ENCODE peak calls at places on chromosomes 4 and X, in ten cellular contexts. One of them, this sample, is unnamed.

GRCh38 chr4:104896623-104897296 is 249.9 kb upstream of the TET2 start:
- DNase-seq in upper lobe of right lung: no peak
- DNase-seq in mesothelial cell of epicardium: no peak
- DNase-seq in Calu3: no peak
- DNase-seq in dorsolateral prefrontal cortex: no peak
- DNase-seq in AG09319: no peak
- DNase-seq in B cell: no peak
- DNase-seq in cardiac muscle cell: no peak
- DNase-seq in heart right ventricle: no peak
- DNase-seq in nephron progenitor cell: no peak
- DNase-seq in this sample: no peak

GRCh38 chr4:40842318-40842717 is 92.6 kb downstream of the NSUN7 start:
- DNase-seq in mesothelial cell of epicardium: no peak
- DNase-seq in Calu3: no peak
- DNase-seq in upper lobe of right lung: no peak
- DNase-seq in cardiac muscle cell: no peak
- DNase-seq in heart right ventricle: no peak
- DNase-seq in nephron progenitor cell: no peak
- DNase-seq in AG09319: no peak
- DNase-seq in dorsolateral prefrontal cortex: no peak
- DNase-seq in B cell: no peak
- DNase-seq in this sample: no peak

GRCh38 chr4:338759-339097 is 1.1 kb downstream of the ZNF141 start:
- DNase-seq in nephron progenitor cell: no peak
- DNase-seq in heart right ventricle: no peak
- DNase-seq in upper lobe of right lung: no peak
- DNase-seq in cardiac muscle cell: peak; percentile 6
- DNase-seq in AG09319: no peak
- DNase-seq in B cell: no peak
- DNase-seq in mesothelial cell of epicardium: no peak
- DNase-seq in Calu3: peak; percentile 14
- DNase-seq in dorsolateral prefrontal cortex: no peak
- DNase-seq in this sample: no peak

GRCh38 chr4:182280439-182281111 is 37.4 kb downstream of the TENM3 start:
- DNase-seq in upper lobe of right lung: no peak
- DNase-seq in B cell: no peak
- DNase-seq in dorsolateral prefrontal cortex: no peak
- DNase-seq in mesothelial cell of epicardium: no peak
- DNase-seq in heart right ventricle: no peak
- DNase-seq in nephron progenitor cell: no peak
- DNase-seq in Calu3: no peak
- DNase-seq in AG09319: no peak
- DNase-seq in cardiac muscle cell: peak; percentile 28
- DNase-seq in this sample: no peak

GRCh38 chrX:131747173-131747572 is 203.3 kb downstream of the OR13H1 start:
- DNase-seq in Calu3: no peak
- DNase-seq in mesothelial cell of epicardium: no peak
- DNase-seq in heart right ventricle: no peak
- DNase-seq in nephron progenitor cell: no peak
- DNase-seq in AG09319: peak; percentile 88
- DNase-seq in B cell: no peak
- DNase-seq in dorsolateral prefrontal cortex: no peak
- DNase-seq in cardiac muscle cell: no peak
- DNase-seq in upper lobe of right lung: no peak
- DNase-seq in this sample: peak; percentile 34

GRCh38 chr4:185566425-185566824 is 31.1 kb upstream of the PDLIM3 start:
- DNase-seq in Calu3: no peak
- DNase-seq in upper lobe of right lung: no peak
- DNase-seq in heart right ventricle: no peak
- DNase-seq in nephron progenitor cell: no peak
- DNase-seq in cardiac muscle cell: no peak
- DNase-seq in B cell: no peak
- DNase-seq in mesothelial cell of epicardium: no peak
- DNase-seq in AG09319: no peak
- DNase-seq in dorsolateral prefrontal cortex: no peak
- DNase-seq in this sample: no peak

GRCh38 chr4:16942491-16942890 is 44.0 kb upstream of the LDB2 start:
- DNase-seq in heart right ventricle: no peak
- DNase-seq in nephron progenitor cell: no peak
- DNase-seq in B cell: no peak
- DNase-seq in Calu3: no peak
- DNase-seq in mesothelial cell of epicardium: no peak
- DNase-seq in cardiac muscle cell: no peak
- DNase-seq in dorsolateral prefrontal cortex: no peak
- DNase-seq in AG09319: no peak
- DNase-seq in upper lobe of right lung: no peak
- DNase-seq in this sample: no peak

GRCh38 chrX:13463608-13464007 is 105.8 kb upstream of the EGFL6 start:
- DNase-seq in mesothelial cell of epicardium: no peak
- DNase-seq in Calu3: peak; percentile 8
- DNase-seq in nephron progenitor cell: peak; percentile 5
- DNase-seq in B cell: no peak
- DNase-seq in cardiac muscle cell: no peak
- DNase-seq in upper lobe of right lung: no peak
- DNase-seq in dorsolateral prefrontal cortex: no peak
- DNase-seq in AG09319: peak; percentile 49
- DNase-seq in heart right ventricle: no peak
- DNase-seq in this sample: no peak

GRCh38 chr4:107153228-107153627 is 117.1 kb upstream of the DKK2 start:
- DNase-seq in mesothelial cell of epicardium: no peak
- DNase-seq in Calu3: no peak
- DNase-seq in AG09319: no peak
- DNase-seq in cardiac muscle cell: peak; percentile 10
- DNase-seq in B cell: no peak
- DNase-seq in upper lobe of right lung: no peak
- DNase-seq in nephron progenitor cell: peak; percentile 7
- DNase-seq in dorsolateral prefrontal cortex: no peak
- DNase-seq in heart right ventricle: no peak
- DNase-seq in this sample: no peak

GRCh38 chrX:3599787-3600465 is 113.5 kb downstream of the PRKX start:
- DNase-seq in mesothelial cell of epicardium: no peak
- DNase-seq in cardiac muscle cell: no peak
- DNase-seq in AG09319: no peak
- DNase-seq in Calu3: no peak
- DNase-seq in heart right ventricle: no peak
- DNase-seq in dorsolateral prefrontal cortex: no peak
- DNase-seq in upper lobe of right lung: no peak
- DNase-seq in B cell: no peak
- DNase-seq in nephron progenitor cell: no peak
- DNase-seq in this sample: no peak

GRCh38 chr4:70885174-70885573 is 17.0 kb upstream of the MOB1B start:
- DNase-seq in B cell: no peak
- DNase-seq in mesothelial cell of epicardium: no peak
- DNase-seq in heart right ventricle: no peak
- DNase-seq in cardiac muscle cell: no peak
- DNase-seq in dorsolateral prefrontal cortex: no peak
- DNase-seq in upper lobe of right lung: no peak
- DNase-seq in nephron progenitor cell: no peak
- DNase-seq in AG09319: no peak
- DNase-seq in Calu3: no peak
- DNase-seq in this sample: no peak

GRCh38 chrX:41384041-41384705 is 50.2 kb downstream of the DDX3X start:
- DNase-seq in AG09319: peak; percentile 53
- DNase-seq in B cell: no peak
- DNase-seq in heart right ventricle: peak; percentile 59
- DNase-seq in nephron progenitor cell: no peak
- DNase-seq in cardiac muscle cell: no peak
- DNase-seq in mesothelial cell of epicardium: no peak
- DNase-seq in dorsolateral prefrontal cortex: no peak
- DNase-seq in upper lobe of right lung: peak; percentile 88
- DNase-seq in Calu3: peak; percentile 82
- DNase-seq in this sample: no peak

DNA sequence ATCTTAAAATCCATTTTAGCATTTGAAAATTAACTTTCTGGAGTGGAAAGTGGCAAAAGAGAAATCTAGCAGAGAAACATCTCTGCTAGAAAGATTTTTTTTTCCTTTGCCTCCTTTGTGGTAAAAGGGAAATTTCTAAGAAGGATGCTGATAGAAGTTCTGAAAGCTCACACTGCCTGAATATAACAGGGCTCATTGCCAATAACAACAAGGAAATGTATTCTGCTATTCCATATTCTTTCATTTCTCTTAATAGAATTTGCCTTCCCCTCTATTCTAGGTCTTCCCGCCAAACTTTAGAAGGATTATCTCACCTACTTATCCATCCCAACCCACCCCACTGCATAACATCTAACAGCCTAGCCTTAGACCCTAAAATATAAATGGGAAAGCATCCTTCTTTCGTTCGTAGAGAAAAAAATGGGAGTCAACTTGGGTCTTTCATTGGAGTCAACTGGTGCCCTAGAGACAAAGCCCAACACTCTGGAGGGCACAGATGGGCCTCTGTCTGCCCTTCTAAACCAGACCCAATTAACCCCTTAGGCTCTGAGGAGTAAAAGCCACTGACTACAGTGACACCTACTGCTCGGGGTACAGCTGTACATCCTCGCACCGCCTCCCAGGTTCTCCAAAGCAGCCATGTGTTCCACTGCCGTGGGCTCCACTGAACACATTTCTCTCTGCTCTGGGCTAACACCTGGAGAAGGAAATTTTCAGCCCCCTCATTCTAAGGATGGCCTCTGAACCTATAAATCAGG is 103.9 kb downstream of the MAML3 start:
- DNase-seq in B cell: no peak
- DNase-seq in AG09319: no peak
- DNase-seq in Calu3: no peak
- DNase-seq in heart right ventricle: no peak
- DNase-seq in cardiac muscle cell: peak; percentile 39
- DNase-seq in upper lobe of right lung: no peak
- DNase-seq in mesothelial cell of epicardium: no peak
- DNase-seq in nephron progenitor cell: peak; percentile 35
- DNase-seq in dorsolateral prefrontal cortex: no peak
- DNase-seq in this sample: peak; percentile 20
- TF ChIP-seq CTCF in B cell: no peak
- TF ChIP-seq CTCF in AG09319: peak; percentile 31
- TF ChIP-seq CTCF in Calu3: peak; percentile 18
- TF ChIP-seq CTCF in heart right ventricle: peak; percentile 40
- TF ChIP-seq CTCF in cardiac muscle cell: peak; percentile 43
- TF ChIP-seq CTCF in upper lobe of right lung: no peak
- TF ChIP-seq CTCF in mesothelial cell of epicardium: no peak
- TF ChIP-seq CTCF in nephron progenitor cell: peak; percentile 63
- TF ChIP-seq CTCF in dorsolateral prefrontal cortex: peak; percentile 34
- TF ChIP-seq CTCF in this sample: peak; percentile 43

GRCh38 chrX:46559062-46559461 is 13.8 kb upstream of the ZNF674 start:
- DNase-seq in cardiac muscle cell: no peak
- DNase-seq in Calu3: no peak
- DNase-seq in upper lobe of right lung: no peak
- DNase-seq in B cell: no peak
- DNase-seq in heart right ventricle: no peak
- DNase-seq in dorsolateral prefrontal cortex: no peak
- DNase-seq in mesothelial cell of epicardium: no peak
- DNase-seq in AG09319: no peak
- DNase-seq in nephron progenitor cell: no peak
- DNase-seq in this sample: no peak

GRCh38 chrX:46567388-46567787 is 6.2 kb upstream of the CHST7 start:
- DNase-seq in B cell: no peak
- DNase-seq in heart right ventricle: no peak
- DNase-seq in Calu3: no peak
- DNase-seq in AG09319: no peak
- DNase-seq in mesothelial cell of epicardium: no peak
- DNase-seq in nephron progenitor cell: no peak
- DNase-seq in dorsolateral prefrontal cortex: no peak
- DNase-seq in upper lobe of right lung: no peak
- DNase-seq in cardiac muscle cell: no peak
- DNase-seq in this sample: no peak

DNA sequence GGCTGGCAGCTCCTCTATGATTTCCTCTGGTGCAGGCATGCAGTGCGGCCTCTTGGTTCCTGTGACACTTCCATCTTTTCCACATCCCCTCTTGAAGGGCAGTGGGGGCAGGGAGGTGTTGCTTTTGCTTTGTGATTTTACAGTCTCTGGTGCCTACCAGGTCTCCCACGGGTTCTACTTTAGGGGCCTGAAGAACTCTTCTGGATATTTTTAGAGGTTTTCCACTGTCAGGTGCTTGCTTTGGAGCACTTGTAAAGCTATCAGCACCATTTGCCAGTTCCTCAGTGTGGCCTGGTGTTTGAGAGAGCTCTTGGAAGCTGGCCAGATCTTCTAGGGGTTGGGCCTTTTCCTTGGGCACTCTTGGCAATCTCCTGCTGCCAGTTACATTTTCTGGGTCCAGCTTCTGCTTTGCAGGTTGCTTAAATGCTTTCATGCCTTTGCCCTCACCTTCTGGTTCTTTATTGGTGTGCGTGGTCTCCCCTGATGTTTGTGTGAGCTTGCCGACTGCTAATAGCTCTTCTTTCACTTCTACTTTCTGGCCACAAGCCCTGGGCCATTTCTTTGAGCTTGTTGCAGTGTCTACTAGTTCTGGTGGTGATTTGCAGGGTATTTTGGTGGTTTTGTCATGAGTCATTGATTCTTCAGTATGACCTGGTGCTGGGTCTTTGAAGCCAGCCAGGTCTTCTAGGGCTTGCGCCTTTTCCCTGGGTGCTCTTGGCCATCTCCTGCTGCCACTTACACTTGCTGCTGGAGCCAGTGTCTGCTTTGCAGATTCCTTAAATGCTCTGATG is 11.4 kb upstream of the CHST7 start:
- DNase-seq in dorsolateral prefrontal cortex: no peak
- DNase-seq in nephron progenitor cell: no peak
- DNase-seq in B cell: peak; percentile 71
- DNase-seq in AG09319: no peak
- DNase-seq in heart right ventricle: no peak
- DNase-seq in upper lobe of right lung: no peak
- DNase-seq in mesothelial cell of epicardium: no peak
- DNase-seq in cardiac muscle cell: peak; percentile 52
- DNase-seq in Calu3: no peak
- DNase-seq in this sample: peak; percentile 78
- TF ChIP-seq CTCF in dorsolateral prefrontal cortex: no peak
- TF ChIP-seq CTCF in nephron progenitor cell: no peak
- TF ChIP-seq CTCF in B cell: no peak
- TF ChIP-seq CTCF in AG09319: no peak
- TF ChIP-seq CTCF in heart right ventricle: no peak
- TF ChIP-seq CTCF in upper lobe of right lung: no peak
- TF ChIP-seq CTCF in mesothelial cell of epicardium: no peak
- TF ChIP-seq CTCF in cardiac muscle cell: no peak
- TF ChIP-seq CTCF in Calu3: no peak
- TF ChIP-seq CTCF in this sample: no peak

DNA sequence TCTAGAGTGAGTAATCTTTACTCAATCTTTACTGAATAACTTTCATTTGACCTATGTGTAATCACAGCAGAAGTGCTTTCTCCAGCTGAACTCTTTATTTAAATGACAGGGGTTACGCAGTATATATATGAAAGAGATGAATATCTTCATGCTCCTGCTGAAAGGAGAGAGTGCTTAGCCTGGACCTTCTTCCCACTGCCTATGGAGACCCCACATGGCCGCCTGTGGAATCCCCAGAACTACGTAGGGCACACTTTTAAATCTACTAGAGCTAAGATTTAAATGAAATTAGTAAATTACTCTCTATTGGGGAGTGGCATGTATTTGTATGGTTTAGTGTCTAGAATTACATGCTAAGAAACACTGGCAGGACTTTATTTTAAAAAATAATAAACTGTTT is 391.2 kb downstream of the ANKRD50 start:
- DNase-seq in Calu3: peak; percentile 6
- DNase-seq in dorsolateral prefrontal cortex: no peak
- DNase-seq in nephron progenitor cell: no peak
- DNase-seq in heart right ventricle: no peak
- DNase-seq in AG09319: no peak
- DNase-seq in mesothelial cell of epicardium: no peak
- DNase-seq in upper lobe of right lung: no peak
- DNase-seq in B cell: no peak
- DNase-seq in cardiac muscle cell: peak; percentile 36
- DNase-seq in this sample: no peak
- TF ChIP-seq CTCF in Calu3: no peak
- TF ChIP-seq CTCF in dorsolateral prefrontal cortex: no peak
- TF ChIP-seq CTCF in nephron progenitor cell: no peak
- TF ChIP-seq CTCF in heart right ventricle: no peak
- TF ChIP-seq CTCF in AG09319: no peak
- TF ChIP-seq CTCF in mesothelial cell of epicardium: no peak
- TF ChIP-seq CTCF in upper lobe of right lung: no peak
- TF ChIP-seq CTCF in B cell: no peak
- TF ChIP-seq CTCF in cardiac muscle cell: peak; percentile 32
- TF ChIP-seq CTCF in this sample: no peak

GRCh38 chr4:110637408-110638131 is 14.7 kb upstream of the PITX2 start:
- DNase-seq in nephron progenitor cell: peak; percentile 54
- DNase-seq in cardiac muscle cell: no peak
- DNase-seq in upper lobe of right lung: no peak
- DNase-seq in AG09319: no peak
- DNase-seq in heart right ventricle: no peak
- DNase-seq in Calu3: no peak
- DNase-seq in B cell: no peak
- DNase-seq in mesothelial cell of epicardium: no peak
- DNase-seq in dorsolateral prefrontal cortex: no peak
- DNase-seq in this sample: peak; percentile 16
- TF ChIP-seq CTCF in nephron progenitor cell: no peak
- TF ChIP-seq CTCF in cardiac muscle cell: no peak
- TF ChIP-seq CTCF in upper lobe of right lung: no peak
- TF ChIP-seq CTCF in AG09319: no peak
- TF ChIP-seq CTCF in heart right ventricle: no peak
- TF ChIP-seq CTCF in Calu3: no peak
- TF ChIP-seq CTCF in B cell: no peak
- TF ChIP-seq CTCF in mesothelial cell of epicardium: peak; percentile 11
- TF ChIP-seq CTCF in dorsolateral prefrontal cortex: no peak
- TF ChIP-seq CTCF in this sample: no peak

This sample was measured in GM13977.